ENCODE peak calls at places on chromosomes 16 and 17, in six cellular contexts. M is stomach, S is tibial nerve, G is thoracic aorta, E is IMR-90, P is endodermal cell. N is an unnamed sample.

GRCh38 chr16:85696761-85697160 is 8.0 kb upstream of the GINS2 start:
- DNase-seq in P (no peak), G (no peak), S (no peak), E (no peak), M (no peak), N (no peak)

GRCh38 chr17:14098246-14098645 is 28.9 kb downstream of the COX10 start:
- DNase-seq in S (no peak), E (no peak), G (no peak), P (no peak), M (no peak), N (no peak)

GRCh38 chr17:68399638-68400403 is 57.5 kb downstream of the WIPI1 start:
- DNase-seq in E (peak), S (no peak), G (no peak), M (no peak), P (peak), N (peak)

GRCh38 chr16:55876854-55877253 is 1.7 kb upstream of the CES5A start:
- DNase-seq in P (peak), S (no peak), M (no peak), G (no peak), E (peak), N (no peak)

GRCh38 chr17:40846515-40847155 is 20.4 kb downstream of the KRT12 start:
- DNase-seq in S (no peak), G (no peak), M (no peak), E (no peak), P (no peak), N (no peak)

GRCh38 chr17:48760411-48760810 is 31.9 kb upstream of the HOXB13 start:
- DNase-seq in S (no peak), G (no peak), M (no peak), P (no peak), E (no peak), N (no peak)

GRCh38 chr16:86367291-86368072 is 142.8 kb upstream of the FOXF1 start:
- DNase-seq in E (no peak), S (no peak), G (no peak), P (no peak), M (no peak), N (peak)

GRCh38 chr16:88442811-88443576 is 10.1 kb upstream of the ZFPM1 start:
- DNase-seq in P (peak), G (no peak), E (peak), M (peak), S (peak), N (peak)

GRCh38 chr16:79158337-79158736 is 442.2 kb downstream of the MAF start:
- DNase-seq in M (no peak), S (no peak), G (no peak), E (no peak), P (peak), N (no peak)

GRCh38 chr17:48215583-48216139 is 108.1 kb downstream of the SNX11 start:
- DNase-seq in P (peak), E (peak), G (no peak), M (no peak), S (no peak), N (peak)

GRCh38 chr17:35889241-35889640 is 9.1 kb upstream of the CCL5 start:
- DNase-seq in E (no peak), G (no peak), P (no peak), M (no peak), S (no peak), N (no peak)

GRCh38 chr17:66487121-66487520 is 184.7 kb downstream of the PRKCA start:
- DNase-seq in M (no peak), G (no peak), E (no peak), S (no peak), P (no peak), N (no peak)

GRCh38 chr16:58467915-58468314 is 32.0 kb upstream of the NDRG4 start:
- DNase-seq in P (no peak), G (no peak), S (no peak), M (no peak), E (no peak), N (no peak)

GRCh38 chr17:64326420-64327054 is 63.5 kb upstream of the TEX2 start:
- DNase-seq in E (no peak), G (peak), M (peak), P (no peak), S (peak), N (peak)

GRCh38 chr17:7951143-7951792 is 19.3 kb downstream of the CNTROB start:
- DNase-seq in S (no peak), G (no peak), M (no peak), P (no peak), E (no peak), N (no peak)

GRCh38 chr17:59972778-59973177 is 8.2 kb upstream of the RNFT1 start:
- DNase-seq in S (no peak), P (no peak), G (no peak), E (peak), M (no peak), N (peak)

GRCh38 chr17:16342979-16343378 is 10.3 kb downstream of the CENPV start:
- DNase-seq in E (peak), G (no peak), M (no peak), S (no peak), P (no peak), N (no peak)

GRCh38 chr16:19068237-19068815 is 912 bp downstream of the COQ7 start:
- DNase-seq in E (no peak), S (no peak), P (no peak), M (no peak), G (no peak), N (no peak)

GRCh38 chr17:45172541-45173286 is 11.0 kb downstream of the HEXIM2 start:
- DNase-seq in G (peak), S (no peak), M (peak), E (peak), P (peak), N (peak)

GRCh38 chr17:77690271-77691161 is 268.0 kb upstream of the TNRC6C start:
- DNase-seq in M (no peak), S (no peak), E (no peak), G (no peak), P (peak), N (peak)

GRCh38 chr17:17951524-17951923 is 20.7 kb downstream of the TOM1L2 start:
- DNase-seq in M (no peak), P (no peak), E (no peak), G (no peak), S (no peak), N (no peak)

GRCh38 chr17:16419074-16419928 is 3.9 kb downstream of the TRPV2 start:
- DNase-seq in S (no peak), G (no peak), M (no peak), E (peak), P (peak), N (peak)

GRCh38 chr16:29825145-29826044 is 5.1 kb downstream of the MVP start:
- DNase-seq in P (peak), M (no peak), G (no peak), E (peak), S (no peak), N (peak)

GRCh38 chr16:527015-527903 is at the start of gene CAPN15:
- DNase-seq in E (peak), M (peak), S (peak), P (peak), G (peak), N (peak)

GRCh38 chr16:13110124-13110796 is 208.9 kb downstream of the SHISA9 start:
- DNase-seq in P (peak), G (peak), S (no peak), E (no peak), M (no peak), N (peak)

GRCh38 chr16:588639-588888 is 1.3 kb upstream of the RAB40C start:
- DNase-seq in M (peak), S (no peak), G (peak), E (peak), P (peak), N (peak)

GRCh38 chr16:27558434-27558833 is 8.5 kb downstream of the KATNIP start:
- DNase-seq in E (peak), M (no peak), S (no peak), G (no peak), P (no peak), N (peak)

GRCh38 chr16:57723170-57723569 is 12.4 kb upstream of the KATNB1 start:
- DNase-seq in G (no peak), M (no peak), E (no peak), P (peak), S (no peak), N (peak)

GRCh38 chr17:49521521-49522185 is 26.6 kb downstream of the NGFR start:
- DNase-seq in P (no peak), E (no peak), G (no peak), M (no peak), S (no peak), N (peak)

GRCh38 chr17:61411944-61412859 is 12.6 kb downstream of the TBX2 start:
- DNase-seq in P (peak), G (no peak), M (peak), E (peak), S (peak), N (peak)

GRCh38 chr16:87390641-87391323 is 1.4 kb upstream of the MAP1LC3B start:
- DNase-seq in S (no peak), G (no peak), P (peak), E (no peak), M (no peak), N (no peak)

GRCh38 chr17:78324391-78325075 is 35.3 kb downstream of the SOCS3 start:
- DNase-seq in M (no peak), P (peak), E (peak), S (peak), G (no peak), N (peak)

GRCh38 chr17:21201302-21201602 is 12.7 kb downstream of the TMEM11 start:
- DNase-seq in M (no peak), P (no peak), E (no peak), G (no peak), S (no peak), N (no peak)

GRCh38 chr16:67177743-67178699 is 5.7 kb downstream of the MATCAP1 start:
- DNase-seq in E (peak), G (no peak), P (peak), M (peak), S (no peak), N (peak)
- TF ChIP-seq CTCF in E (no peak), G (peak), P (peak), M (no peak), S (no peak), N (peak)

DNA sequence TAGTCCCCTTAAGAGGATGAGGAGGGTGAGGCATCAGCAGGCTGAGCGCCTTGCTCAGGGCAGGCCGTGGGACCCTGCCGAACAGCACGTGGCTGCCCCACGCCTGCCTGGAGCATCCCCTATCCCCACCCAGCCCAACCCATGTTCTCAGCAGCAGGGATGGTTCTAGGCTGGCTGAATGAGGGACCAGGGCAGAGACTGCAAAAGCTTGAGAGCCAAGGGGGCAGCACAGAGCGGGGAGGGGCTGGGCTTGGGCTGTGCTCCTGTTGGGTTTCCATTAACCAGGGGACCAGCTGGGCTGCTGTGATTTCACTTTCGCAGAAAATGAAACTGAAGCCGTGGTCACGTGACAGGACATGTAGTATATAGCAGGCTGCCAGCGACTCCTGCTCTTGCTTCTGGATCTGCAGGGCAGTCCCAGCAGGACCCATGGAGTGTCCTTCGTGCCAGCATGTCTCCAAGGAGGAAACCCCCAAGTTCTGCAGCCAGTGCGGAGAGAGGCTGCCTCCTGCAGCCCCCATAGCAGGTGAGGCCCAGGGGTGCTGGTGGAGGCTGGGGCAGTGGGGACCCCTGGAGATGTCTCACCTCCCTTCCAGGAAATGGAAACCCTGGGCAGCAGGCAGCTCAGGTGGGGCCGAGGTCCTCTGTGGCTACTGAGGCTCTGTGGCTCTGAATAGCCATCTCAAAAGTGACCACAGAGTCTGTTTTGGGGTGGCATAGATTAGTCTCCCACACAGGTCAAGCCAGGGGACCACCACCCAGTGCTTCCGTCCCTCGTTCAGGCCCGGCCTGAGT is 2.8 kb downstream of the RNF213 start:
- DNase-seq in P (peak), E (peak), G (peak), S (peak), M (peak), N (peak)
- TF ChIP-seq CTCF in P (no peak), E (peak), G (no peak), S (peak), M (no peak), N (no peak)

GRCh38 chr17:79529661-79530081 is 81.2 kb downstream of the RBFOX3 start:
- DNase-seq in P (no peak), M (no peak), G (no peak), S (no peak), E (no peak), N (no peak)
- TF ChIP-seq CTCF in P (no peak), M (no peak), G (no peak), S (no peak), E (no peak), N (no peak)

GRCh38 chr17:38604479-38605229 is 1.1 kb downstream of the SRCIN1 start:
- DNase-seq in G (no peak), P (peak), M (no peak), E (no peak), S (no peak), N (no peak)
- TF ChIP-seq CTCF in G (no peak), P (peak), M (no peak), E (no peak), S (no peak), N (no peak)

DNA sequence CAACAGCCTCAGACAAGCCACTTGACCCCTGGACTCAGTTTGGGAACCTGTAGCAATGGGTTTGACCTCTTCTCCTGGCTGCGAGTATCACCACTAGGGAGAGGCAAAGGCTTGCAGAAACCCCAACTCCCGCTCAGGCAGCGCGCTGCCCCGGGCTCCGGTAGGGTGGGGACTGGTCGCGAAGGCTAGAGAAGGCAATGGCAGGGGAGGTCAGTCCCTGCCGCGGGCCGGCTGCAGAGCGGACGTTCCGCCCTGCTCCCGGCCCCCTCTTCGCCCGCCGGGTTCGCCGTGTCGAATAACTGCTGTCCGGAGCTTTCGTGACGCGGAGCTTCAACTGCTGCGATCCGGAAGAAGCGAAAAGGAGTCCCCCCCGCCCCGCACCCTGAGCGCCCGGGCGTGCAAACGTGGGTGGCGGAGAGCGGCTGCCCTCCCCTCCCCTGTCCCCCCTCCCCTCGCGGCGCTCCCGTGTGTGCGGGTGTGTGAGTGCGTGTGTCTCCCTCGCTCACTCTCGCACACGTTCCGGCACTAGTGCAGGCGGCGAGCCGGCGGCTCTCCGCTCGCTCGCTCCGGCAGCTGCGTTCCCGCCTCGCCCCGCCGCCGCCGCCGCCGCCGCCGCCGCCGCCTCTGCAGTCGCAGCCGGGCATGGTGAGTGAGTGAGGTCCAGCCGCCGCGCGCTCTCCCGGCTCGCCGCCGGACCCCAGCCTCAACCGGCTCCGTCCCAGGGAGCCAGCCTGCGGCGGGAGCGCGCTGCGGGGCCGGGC is 792 bp upstream of the SHISA6 start:
- DNase-seq in E (no peak), G (no peak), S (peak), M (peak), P (peak), N (no peak)
- TF ChIP-seq CTCF in E (no peak), G (no peak), S (no peak), M (no peak), P (peak), N (no peak)

GRCh38 chr16:2093793-2094192 is 41.9 kb downstream of the PKD1 start:
- DNase-seq in E (no peak), M (no peak), P (no peak), S (no peak), G (no peak), N (no peak)

GRCh38 chr16:2095315-2095853 is 40.3 kb downstream of the PKD1 start:
- DNase-seq in P (no peak), M (no peak), E (peak), G (no peak), S (no peak), N (no peak)

GRCh38 chr16:2095918-2096582 is 39.6 kb downstream of the PKD1 start:
- DNase-seq in E (no peak), S (no peak), P (no peak), M (no peak), G (no peak), N (no peak)

GRCh38 chr16:2092866-2093265 is 42.8 kb downstream of the PKD1 start:
- DNase-seq in E (no peak), S (no peak), M (no peak), G (no peak), P (no peak), N (no peak)

GRCh38 chr16:2096853-2097620 is 38.7 kb downstream of the PKD1 start:
- DNase-seq in S (no peak), M (no peak), P (no peak), E (no peak), G (no peak), N (no peak)
- TF ChIP-seq CTCF in S (no peak), M (no peak), P (no peak), E (no peak), G (no peak), N (no peak)

GRCh38 chr16:23505942-23506605 is 4.2 kb downstream of the GGA2 start:
- DNase-seq in G (no peak), M (no peak), E (no peak), S (no peak), P (no peak), N (no peak)
- TF ChIP-seq CTCF in G (no peak), M (no peak), E (peak), S (no peak), P (no peak), N (no peak)

N was measured in fibroblast of villous mesenchyme.